ENCODE peak calls at places on chromosomes 16 and 17, in five cellular contexts. One of them, this sample, is unnamed.

GRCh38 chr17:4715071-4715749 is 4.8 kb downstream of the ARRB2 start:
- DNase-seq in thyroid gland: no peak
- DNase-seq in CD4-positive, alpha-beta T cell: peak; percentile 31
- DNase-seq in activated CD8-positive, alpha-beta T cell treated with anti-CD3 and anti-CD28 coated beads for 36 hours: peak; percentile 67
- DNase-seq in T-helper 2 cell: peak; percentile 19
- DNase-seq in this sample: no peak

GRCh38 chr16:31074814-31075183 is 577 bp downstream of the ZNF646 start:
- DNase-seq in thyroid gland: no peak
- DNase-seq in CD4-positive, alpha-beta T cell: no peak
- DNase-seq in activated CD8-positive, alpha-beta T cell treated with anti-CD3 and anti-CD28 coated beads for 36 hours: no peak
- DNase-seq in T-helper 2 cell: no peak
- DNase-seq in this sample: no peak

GRCh38 chr17:36844013-36844412 is 93.3 kb upstream of the LHX1 start:
- DNase-seq in thyroid gland: no peak
- DNase-seq in CD4-positive, alpha-beta T cell: no peak
- DNase-seq in activated CD8-positive, alpha-beta T cell treated with anti-CD3 and anti-CD28 coated beads for 36 hours: no peak
- DNase-seq in T-helper 2 cell: no peak
- DNase-seq in this sample: no peak

GRCh38 chr16:46746821-46747776 is 1.0 kb downstream of the MYLK3 start:
- DNase-seq in thyroid gland: no peak
- DNase-seq in CD4-positive, alpha-beta T cell: no peak
- DNase-seq in activated CD8-positive, alpha-beta T cell treated with anti-CD3 and anti-CD28 coated beads for 36 hours: no peak
- DNase-seq in T-helper 2 cell: no peak
- DNase-seq in this sample: peak; percentile 76

GRCh38 chr16:69928856-69929400 is 22.2 kb upstream of the CLEC18A start:
- DNase-seq in thyroid gland: no peak
- DNase-seq in CD4-positive, alpha-beta T cell: no peak
- DNase-seq in activated CD8-positive, alpha-beta T cell treated with anti-CD3 and anti-CD28 coated beads for 36 hours: no peak
- DNase-seq in T-helper 2 cell: no peak
- DNase-seq in this sample: no peak

GRCh38 chr16:81846105-81846504 is 67.0 kb downstream of the PLCG2 start:
- DNase-seq in thyroid gland: no peak
- DNase-seq in CD4-positive, alpha-beta T cell: no peak
- DNase-seq in activated CD8-positive, alpha-beta T cell treated with anti-CD3 and anti-CD28 coated beads for 36 hours: no peak
- DNase-seq in T-helper 2 cell: no peak
- DNase-seq in this sample: no peak

GRCh38 chr16:10501016-10501607 is 79.3 kb downstream of the EMP2 start:
- DNase-seq in thyroid gland: no peak
- DNase-seq in CD4-positive, alpha-beta T cell: no peak
- DNase-seq in activated CD8-positive, alpha-beta T cell treated with anti-CD3 and anti-CD28 coated beads for 36 hours: peak; percentile 16
- DNase-seq in T-helper 2 cell: no peak
- DNase-seq in this sample: no peak

GRCh38 chr17:64115871-64116534 is 13.9 kb downstream of the ERN1 start:
- DNase-seq in thyroid gland: no peak
- DNase-seq in CD4-positive, alpha-beta T cell: no peak
- DNase-seq in activated CD8-positive, alpha-beta T cell treated with anti-CD3 and anti-CD28 coated beads for 36 hours: no peak
- DNase-seq in T-helper 2 cell: no peak
- DNase-seq in this sample: no peak

GRCh38 chr17:56159764-56160394 is 6.6 kb downstream of the ANKFN1 start:
- DNase-seq in thyroid gland: no peak
- DNase-seq in CD4-positive, alpha-beta T cell: no peak
- DNase-seq in activated CD8-positive, alpha-beta T cell treated with anti-CD3 and anti-CD28 coated beads for 36 hours: no peak
- DNase-seq in T-helper 2 cell: no peak
- DNase-seq in this sample: no peak

GRCh38 chr16:89315791-89316581 is 98.5 kb downstream of the ZNF778 start:
- DNase-seq in thyroid gland: peak; percentile 17
- DNase-seq in CD4-positive, alpha-beta T cell: peak; percentile 66
- DNase-seq in activated CD8-positive, alpha-beta T cell treated with anti-CD3 and anti-CD28 coated beads for 36 hours: peak; percentile 87
- DNase-seq in T-helper 2 cell: peak; percentile 59
- DNase-seq in this sample: no peak

GRCh38 chr16:3161235-3162018 is 26.6 kb upstream of the OR1F1 start:
- DNase-seq in thyroid gland: no peak
- DNase-seq in CD4-positive, alpha-beta T cell: no peak
- DNase-seq in activated CD8-positive, alpha-beta T cell treated with anti-CD3 and anti-CD28 coated beads for 36 hours: no peak
- DNase-seq in T-helper 2 cell: no peak
- DNase-seq in this sample: no peak

GRCh38 chr16:53168744-53169143 is 114.0 kb downstream of the CHD9 start:
- DNase-seq in thyroid gland: no peak
- DNase-seq in CD4-positive, alpha-beta T cell: no peak
- DNase-seq in activated CD8-positive, alpha-beta T cell treated with anti-CD3 and anti-CD28 coated beads for 36 hours: no peak
- DNase-seq in T-helper 2 cell: no peak
- DNase-seq in this sample: no peak

GRCh38 chr17:63125987-63126386 is 160.0 kb downstream of the TANC2 start:
- DNase-seq in thyroid gland: no peak
- DNase-seq in CD4-positive, alpha-beta T cell: no peak
- DNase-seq in activated CD8-positive, alpha-beta T cell treated with anti-CD3 and anti-CD28 coated beads for 36 hours: no peak
- DNase-seq in T-helper 2 cell: no peak
- DNase-seq in this sample: no peak

GRCh38 chr17:29838961-29839360 is 91.1 kb downstream of the SSH2 start:
- DNase-seq in thyroid gland: no peak
- DNase-seq in CD4-positive, alpha-beta T cell: no peak
- DNase-seq in activated CD8-positive, alpha-beta T cell treated with anti-CD3 and anti-CD28 coated beads for 36 hours: no peak
- DNase-seq in T-helper 2 cell: no peak
- DNase-seq in this sample: no peak

GRCh38 chr17:44033841-44034408 is 19.2 kb upstream of the TMEM101 start:
- DNase-seq in thyroid gland: peak; percentile 39
- DNase-seq in CD4-positive, alpha-beta T cell: no peak
- DNase-seq in activated CD8-positive, alpha-beta T cell treated with anti-CD3 and anti-CD28 coated beads for 36 hours: no peak
- DNase-seq in T-helper 2 cell: no peak
- DNase-seq in this sample: no peak

GRCh38 chr16:47774661-47775060 is 313.5 kb downstream of the PHKB start:
- DNase-seq in thyroid gland: no peak
- DNase-seq in CD4-positive, alpha-beta T cell: no peak
- DNase-seq in activated CD8-positive, alpha-beta T cell treated with anti-CD3 and anti-CD28 coated beads for 36 hours: no peak
- DNase-seq in T-helper 2 cell: no peak
- DNase-seq in this sample: no peak

GRCh38 chr17:28384281-28385036 is 13.0 kb downstream of the SARM1 start:
- DNase-seq in thyroid gland: peak; percentile 87
- DNase-seq in CD4-positive, alpha-beta T cell: no peak
- DNase-seq in activated CD8-positive, alpha-beta T cell treated with anti-CD3 and anti-CD28 coated beads for 36 hours: peak; percentile 80
- DNase-seq in T-helper 2 cell: peak; percentile 39
- DNase-seq in this sample: peak; percentile 93

GRCh38 chr16:23523321-23523720 is 13.0 kb upstream of the GGA2 start:
- DNase-seq in thyroid gland: no peak
- DNase-seq in CD4-positive, alpha-beta T cell: no peak
- DNase-seq in activated CD8-positive, alpha-beta T cell treated with anti-CD3 and anti-CD28 coated beads for 36 hours: no peak
- DNase-seq in T-helper 2 cell: no peak
- DNase-seq in this sample: no peak

GRCh38 chr17:64358261-64358788 is 32.3 kb downstream of the PECAM1 start:
- DNase-seq in thyroid gland: no peak
- DNase-seq in CD4-positive, alpha-beta T cell: no peak
- DNase-seq in activated CD8-positive, alpha-beta T cell treated with anti-CD3 and anti-CD28 coated beads for 36 hours: no peak
- DNase-seq in T-helper 2 cell: no peak
- DNase-seq in this sample: no peak

GRCh38 chr17:59621771-59622170 is 2.1 kb downstream of the CLTC start:
- DNase-seq in thyroid gland: no peak
- DNase-seq in CD4-positive, alpha-beta T cell: no peak
- DNase-seq in activated CD8-positive, alpha-beta T cell treated with anti-CD3 and anti-CD28 coated beads for 36 hours: no peak
- DNase-seq in T-helper 2 cell: no peak
- DNase-seq in this sample: no peak

GRCh38 chr17:81842725-81843504 is 8.1 kb upstream of the PPP1R27 start:
- DNase-seq in thyroid gland: no peak
- DNase-seq in CD4-positive, alpha-beta T cell: no peak
- DNase-seq in activated CD8-positive, alpha-beta T cell treated with anti-CD3 and anti-CD28 coated beads for 36 hours: no peak
- DNase-seq in T-helper 2 cell: no peak
- DNase-seq in this sample: no peak

GRCh38 chr16:20944861-20945390 is 44.4 kb downstream of the LYRM1 start:
- DNase-seq in thyroid gland: no peak
- DNase-seq in CD4-positive, alpha-beta T cell: no peak
- DNase-seq in activated CD8-positive, alpha-beta T cell treated with anti-CD3 and anti-CD28 coated beads for 36 hours: peak; percentile 90
- DNase-seq in T-helper 2 cell: peak; percentile 3
- DNase-seq in this sample: no peak

GRCh38 chr16:84593825-84594724 is 23.8 kb downstream of the COTL1 start:
- DNase-seq in thyroid gland: no peak
- DNase-seq in CD4-positive, alpha-beta T cell: peak; percentile 75
- DNase-seq in activated CD8-positive, alpha-beta T cell treated with anti-CD3 and anti-CD28 coated beads for 36 hours: peak; percentile 95
- DNase-seq in T-helper 2 cell: peak; percentile 37
- DNase-seq in this sample: no peak

GRCh38 chr17:45052052-45052772 is 780 bp upstream of the DCAKD start:
- DNase-seq in thyroid gland: peak; percentile 56
- DNase-seq in CD4-positive, alpha-beta T cell: peak; percentile 30
- DNase-seq in activated CD8-positive, alpha-beta T cell treated with anti-CD3 and anti-CD28 coated beads for 36 hours: peak; percentile 77
- DNase-seq in T-helper 2 cell: peak; percentile 2
- DNase-seq in this sample: no peak

GRCh38 chr16:65763640-65764305 is 602.7 kb upstream of the CDH5 start:
- DNase-seq in thyroid gland: no peak
- DNase-seq in CD4-positive, alpha-beta T cell: no peak
- DNase-seq in activated CD8-positive, alpha-beta T cell treated with anti-CD3 and anti-CD28 coated beads for 36 hours: no peak
- DNase-seq in T-helper 2 cell: no peak
- DNase-seq in this sample: no peak

GRCh38 chr16:65318138-65318537 is 196.3 kb upstream of the CDH11 start:
- DNase-seq in thyroid gland: no peak
- DNase-seq in CD4-positive, alpha-beta T cell: no peak
- DNase-seq in activated CD8-positive, alpha-beta T cell treated with anti-CD3 and anti-CD28 coated beads for 36 hours: no peak
- DNase-seq in T-helper 2 cell: no peak
- DNase-seq in this sample: no peak

GRCh38 chr16:57959121-57959520 is 11.8 kb downstream of the CNGB1 start:
- DNase-seq in thyroid gland: no peak
- DNase-seq in CD4-positive, alpha-beta T cell: no peak
- DNase-seq in activated CD8-positive, alpha-beta T cell treated with anti-CD3 and anti-CD28 coated beads for 36 hours: no peak
- DNase-seq in T-helper 2 cell: no peak
- DNase-seq in this sample: no peak

GRCh38 chr16:86090461-86091170 is 191.7 kb downstream of the IRF8 start:
- DNase-seq in thyroid gland: no peak
- DNase-seq in CD4-positive, alpha-beta T cell: no peak
- DNase-seq in activated CD8-positive, alpha-beta T cell treated with anti-CD3 and anti-CD28 coated beads for 36 hours: no peak
- DNase-seq in T-helper 2 cell: no peak
- DNase-seq in this sample: no peak

GRCh38 chr17:7241783-7242716 is at the start of gene GABARAP:
- DNase-seq in thyroid gland: peak; percentile 92
- DNase-seq in CD4-positive, alpha-beta T cell: peak; percentile 95
- DNase-seq in activated CD8-positive, alpha-beta T cell treated with anti-CD3 and anti-CD28 coated beads for 36 hours: peak; percentile 94
- DNase-seq in T-helper 2 cell: peak; percentile 87
- DNase-seq in this sample: peak; percentile 93

GRCh38 chr17:72184805-72185204 is 64.0 kb downstream of the SOX9 start:
- DNase-seq in thyroid gland: peak; percentile 39
- DNase-seq in CD4-positive, alpha-beta T cell: no peak
- DNase-seq in activated CD8-positive, alpha-beta T cell treated with anti-CD3 and anti-CD28 coated beads for 36 hours: no peak
- DNase-seq in T-helper 2 cell: no peak
- DNase-seq in this sample: no peak

GRCh38 chr17:49946964-49947584 is 21.9 kb upstream of the DLX4 start:
- DNase-seq in thyroid gland: no peak
- DNase-seq in CD4-positive, alpha-beta T cell: no peak
- DNase-seq in activated CD8-positive, alpha-beta T cell treated with anti-CD3 and anti-CD28 coated beads for 36 hours: no peak
- DNase-seq in T-helper 2 cell: no peak
- DNase-seq in this sample: no peak

GRCh38 chr16:73847090-73847489 is 449.5 kb upstream of the PSMD7 start:
- DNase-seq in thyroid gland: no peak
- DNase-seq in CD4-positive, alpha-beta T cell: no peak
- DNase-seq in activated CD8-positive, alpha-beta T cell treated with anti-CD3 and anti-CD28 coated beads for 36 hours: no peak
- DNase-seq in T-helper 2 cell: no peak
- DNase-seq in this sample: no peak

GRCh38 chr17:57523926-57524634 is 221.0 kb downstream of the CCDC182 start:
- DNase-seq in thyroid gland: peak; percentile 75
- DNase-seq in CD4-positive, alpha-beta T cell: no peak
- DNase-seq in activated CD8-positive, alpha-beta T cell treated with anti-CD3 and anti-CD28 coated beads for 36 hours: no peak
- DNase-seq in T-helper 2 cell: no peak
- DNase-seq in this sample: no peak